ENCODE peak calls at places on chromosomes 6 and 20, in nine cellular contexts. H is type B pancreatic cell; A is left cardiac atrium; E is BJ; C is mesothelial cell of epicardium; N is dermis blood vessel endothelial cell; D is stimulated activated CD8-positive, alpha-beta memory T cell treated with anti-CD3 and anti-CD28 coated beads, Interleukin-7, amount 100 ng/mL, for 4 hours; Z is germinal center; I is HTR-8/SVneo. V is an unnamed sample.

GRCh38 chr20:34988176-34988540 is 32.5 kb downstream of the MYH7B start:
- DNase-seq in D (no peak), C (no peak), N (no peak), I (no peak), E (no peak), A (no peak), Z (no peak), H (no peak), V (no peak)

GRCh38 chr6:140979642-140980091 is 1153.1 kb upstream of the GJE1 start:
- DNase-seq in C (no peak), I (no peak), H (no peak), A (peak), Z (no peak), E (peak), N (peak), D (no peak), V (no peak)

GRCh38 chr20:63639093-63639860 is 12.4 kb upstream of the GMEB2 start:
- DNase-seq in I (no peak), E (no peak), A (peak), D (peak), Z (no peak), H (no peak), C (no peak), N (peak), V (no peak)

GRCh38 chr6:11648436-11648775 is 110.9 kb downstream of the TMEM170B start:
- DNase-seq in Z (no peak), D (no peak), N (no peak), C (no peak), A (no peak), I (no peak), E (no peak), H (peak), V (no peak)

GRCh38 chr20:59829415-59830106 is 103.9 kb downstream of the SYCP2 start:
- DNase-seq in D (no peak), I (no peak), E (no peak), A (no peak), N (no peak), Z (no peak), C (no peak), H (no peak), V (no peak)

GRCh38 chr6:114092943-114093342 is 122.0 kb upstream of the HDAC2 start:
- DNase-seq in N (no peak), Z (no peak), E (no peak), C (no peak), I (no peak), H (no peak), D (no peak), A (no peak), V (no peak)

GRCh38 chr6:142378138-142378875 is 76.5 kb downstream of the ADGRG6 start:
- DNase-seq in N (peak), D (no peak), E (no peak), C (no peak), A (no peak), H (no peak), Z (no peak), I (peak), V (no peak)

GRCh38 chr6:12381587-12381986 is 91.4 kb downstream of the EDN1 start:
- DNase-seq in C (no peak), E (no peak), Z (no peak), A (no peak), H (no peak), I (no peak), N (no peak), D (no peak), V (no peak)

V was measured in right lobe of liver.